ENCODE peak calls at places on chromosomes 4 and X, in ten cellular contexts. N, R, F, V, A, Z, L, M, X and W are unnamed samples.

GRCh38 chrX:140589657-140590056 is 84.8 kb upstream of the SOX3 start:
- DNase-seq in N (no peak), R (no peak), F (no peak), V (no peak), A (no peak), Z (no peak), L (no peak), M (no peak), X (no peak), W (no peak)

GRCh38 chrX:66074920-66075879 is 35.3 kb upstream of the VSIG4 start:
- DNase-seq in N (peak; percentile 36), R (no peak), F (peak; percentile 32), V (peak; percentile 53), A (peak; percentile 43), Z (no peak), L (peak; percentile 25), M (no peak), X (peak; percentile 8), W (no peak)

GRCh38 chr4:87270144-87270543 is 49.7 kb upstream of the KLHL8 start:
- DNase-seq in N (no peak), R (peak; percentile 81), F (no peak), V (no peak), A (peak; percentile 63), Z (no peak), L (no peak), M (peak; percentile 43), X (no peak), W (no peak)

GRCh38 chr4:38177035-38177791 is 217.0 kb downstream of the PTTG2 start:
- DNase-seq in N (peak; percentile 56), R (peak; percentile 80), F (peak; percentile 64), V (peak; percentile 50), A (no peak), Z (no peak), L (peak; percentile 67), M (no peak), X (peak; percentile 22), W (no peak)

GRCh38 chrX:69153060-69153730 is 12.1 kb downstream of the PJA1 start:
- DNase-seq in N (no peak), R (peak; percentile 81), F (no peak), V (no peak), A (no peak), Z (peak; percentile 46), L (no peak), M (no peak), X (no peak), W (no peak)

GRCh38 chr4:155509619-155510018 is 132.9 kb upstream of the MAP9 start:
- DNase-seq in N (no peak), R (peak; percentile 31), F (no peak), V (no peak), A (peak; percentile 50), Z (no peak), L (no peak), M (no peak), X (no peak), W (peak; percentile 3)

GRCh38 chrX:17465201-17465600 is 90.2 kb downstream of the NHS start:
- DNase-seq in N (no peak), R (no peak), F (no peak), V (no peak), A (no peak), Z (no peak), L (no peak), M (no peak), X (no peak), W (no peak)

GRCh38 chr4:37471971-37472370 is 214.2 kb downstream of the RELL1 start:
- DNase-seq in N (no peak), R (no peak), F (no peak), V (no peak), A (no peak), Z (no peak), L (no peak), M (no peak), X (no peak), W (peak; percentile 97)

GRCh38 chr4:152479428-152480026 is 56.4 kb downstream of the FBXW7 start:
- DNase-seq in N (no peak), R (peak; percentile 81), F (no peak), V (no peak), A (peak; percentile 84), Z (no peak), L (no peak), M (peak; percentile 14), X (no peak), W (peak; percentile 57)